ENCODE peak calls at places on chromosomes 6 and 20, in five cellular contexts. One of them, this sample, is unnamed.

GRCh38 chr6:141484726-141485125 is 648.0 kb upstream of the GJE1 start:
- DNase-seq in renal cortical epithelial cell: peak
- DNase-seq in central memory CD4-positive, alpha-beta T cell: peak
- DNase-seq in LHCN-M2: peak
- DNase-seq in mucosa of gallbladder: no peak
- DNase-seq in this sample: no peak

GRCh38 chr6:31308050-31308844 is 36.4 kb upstream of the HLA-C start:
- DNase-seq in central memory CD4-positive, alpha-beta T cell: peak
- DNase-seq in renal cortical epithelial cell: no peak
- DNase-seq in mucosa of gallbladder: peak
- DNase-seq in LHCN-M2: no peak
- DNase-seq in this sample: no peak

GRCh38 chr20:33031531-33031930 is at the start of gene BPIFB6:
- DNase-seq in central memory CD4-positive, alpha-beta T cell: no peak
- DNase-seq in mucosa of gallbladder: no peak
- DNase-seq in LHCN-M2: no peak
- DNase-seq in renal cortical epithelial cell: no peak
- DNase-seq in this sample: no peak

GRCh38 chr6:25042984-25043725 is 107.4 kb upstream of the RIPOR2 start:
- DNase-seq in central memory CD4-positive, alpha-beta T cell: no peak
- DNase-seq in mucosa of gallbladder: no peak
- DNase-seq in LHCN-M2: no peak
- DNase-seq in renal cortical epithelial cell: no peak
- DNase-seq in this sample: no peak

GRCh38 chr20:3141757-3142156 is 17.9 kb downstream of the FASTKD5 start:
- DNase-seq in LHCN-M2: no peak
- DNase-seq in central memory CD4-positive, alpha-beta T cell: no peak
- DNase-seq in renal cortical epithelial cell: no peak
- DNase-seq in mucosa of gallbladder: no peak
- DNase-seq in this sample: no peak

GRCh38 chr20:44204832-44205215 is 5.7 kb downstream of the OSER1 start:
- DNase-seq in LHCN-M2: no peak
- DNase-seq in central memory CD4-positive, alpha-beta T cell: no peak
- DNase-seq in mucosa of gallbladder: no peak
- DNase-seq in renal cortical epithelial cell: no peak
- DNase-seq in this sample: no peak

GRCh38 chr6:165184192-165184979 is 125.0 kb downstream of the C6orf118 start:
- DNase-seq in mucosa of gallbladder: no peak
- DNase-seq in central memory CD4-positive, alpha-beta T cell: no peak
- DNase-seq in renal cortical epithelial cell: no peak
- DNase-seq in LHCN-M2: peak
- DNase-seq in this sample: no peak

GRCh38 chr6:26336355-26337198 is 28.4 kb upstream of the BTN3A2 start:
- DNase-seq in LHCN-M2: peak
- DNase-seq in central memory CD4-positive, alpha-beta T cell: no peak
- DNase-seq in renal cortical epithelial cell: peak
- DNase-seq in mucosa of gallbladder: no peak
- DNase-seq in this sample: no peak

This sample was measured in lung microvascular endothelial cell.